ENCODE peak calls at places on chromosomes 7 and 10, in six cellular contexts. Z is activated CD8-positive, alpha-beta memory T cell treated with anti-CD3 and anti-CD28 coated beads for 24 hours; Y is sigmoid colon; F is ELR; O is GM13977; E is aorta. C is an unnamed sample.

GRCh38 chr10:16745061-16745460 is 72.2 kb downstream of the RSU1 start:
- DNase-seq in E (no peak), F (no peak), Y (no peak), O (no peak), Z (no peak), C (no peak)

GRCh38 chr7:92621641-92622429 is 31.6 kb upstream of the FAM133B start:
- DNase-seq in E (no peak), O (no peak), Z (no peak), F (peak; percentile 70), Y (no peak), C (no peak)

GRCh38 chr10:29039659-29040309 is 249.1 kb upstream of the LYZL1 start:
- DNase-seq in O (no peak), Y (no peak), Z (no peak), F (peak; percentile 49), E (no peak), C (peak; percentile 5)

GRCh38 chr7:126948664-126949063 is 304.1 kb downstream of the GRM8 start:
- DNase-seq in Y (no peak), E (no peak), Z (no peak), O (no peak), F (no peak), C (no peak)

GRCh38 chr10:9682812-9683211 is 1334.9 kb upstream of the CELF2 start:
- DNase-seq in E (no peak), Y (no peak), F (no peak), O (no peak), Z (no peak), C (no peak)

GRCh38 chr7:22566176-22566575 is 66.2 kb upstream of the STEAP1B start:
- DNase-seq in Y (no peak), F (no peak), E (no peak), Z (no peak), O (no peak), C (no peak)

GRCh38 chr10:48551796-48552591 is 52.9 kb downstream of the ARHGAP22 start:
- DNase-seq in E (peak; percentile 58), Y (no peak), F (peak; percentile 65), Z (peak; percentile 52), O (peak; percentile 77), C (peak; percentile 69)

GRCh38 chr10:34954142-34954541 is 136.0 kb downstream of the CUL2 start:
- DNase-seq in Y (no peak), Z (no peak), O (no peak), E (no peak), F (no peak), C (no peak)

GRCh38 chr10:6200588-6201510 is 1.9 kb upstream of the PFKFB3 start:
- DNase-seq in Y (peak; percentile 78), Z (peak; percentile 79), E (peak; percentile 79), O (peak; percentile 74), F (peak; percentile 56), C (peak; percentile 59)

GRCh38 chr10:79378647-79379511 is 31.6 kb downstream of the PPIF start:
- DNase-seq in Z (peak; percentile 30), E (peak; percentile 41), Y (peak; percentile 72), O (no peak), F (no peak), C (no peak)

GRCh38 chr7:98283127-98283886 is 1.8 kb downstream of the BRI3 start:
- DNase-seq in F (peak; percentile 78), Z (no peak), E (peak; percentile 81), Y (peak; percentile 77), O (no peak), C (peak; percentile 85)

GRCh38 chr10:96225119-96225518 is 46.2 kb downstream of the BLNK start:
- DNase-seq in F (no peak), E (no peak), Y (no peak), Z (no peak), O (no peak), C (no peak)

GRCh38 chr7:23709081-23709746 is 805 bp upstream of the STK31 start:
- DNase-seq in Y (no peak), Z (no peak), E (no peak), F (no peak), O (no peak), C (no peak)

GRCh38 chr10:84534168-84534567 is 205.8 kb downstream of the CCSER2 start:
- DNase-seq in Y (no peak), O (no peak), Z (no peak), F (no peak), E (no peak), C (no peak)

GRCh38 chr10:63192826-63193225 is 59.7 kb downstream of the NRBF2 start:
- DNase-seq in Z (no peak), O (no peak), Y (no peak), E (no peak), F (no peak), C (no peak)

GRCh38 chr7:94414481-94414880 is 19.8 kb downstream of the COL1A2 start:
- DNase-seq in E (no peak), Y (no peak), Z (no peak), F (peak; percentile 37), O (no peak), C (peak; percentile 68)

C was measured in foreskin fibroblast.